ENCODE peak calls at places on chromosomes 7 and 10, in eight cellular contexts. G, J, V, E, N, D, K and O are unnamed samples.

GRCh38 chr7:2062648-2063047 is 170.1 kb downstream of the MAD1L1 start:
- DNase-seq in G (no peak), J (no peak), V (no peak), E (no peak), N (no peak), D (no peak), K (no peak), O (no peak)

GRCh38 chr10:73647211-73647874 is 6.1 kb upstream of the MYOZ1 start:
- DNase-seq in G (no peak), J (peak), V (no peak), E (no peak), N (no peak), D (peak), K (peak), O (no peak)

GRCh38 chr10:28842321-28842720 is 165.0 kb downstream of the BAMBI start:
- DNase-seq in G (no peak), J (no peak), V (no peak), E (no peak), N (peak), D (no peak), K (no peak), O (no peak)

GRCh38 chr7:75937958-75938786 is 23.2 kb downstream of the POR start:
- DNase-seq in G (peak), J (peak), V (no peak), E (peak), N (peak), D (no peak), K (peak), O (peak)

GRCh38 chr10:102009801-102010425 is 46.1 kb downstream of the ARMH3 start:
- DNase-seq in G (no peak), J (peak), V (no peak), E (peak), N (peak), D (peak), K (peak), O (peak)

GRCh38 chr7:155653773-155654172 is 9.3 kb downstream of the RBM33 start:
- DNase-seq in G (no peak), J (no peak), V (no peak), E (peak), N (no peak), D (no peak), K (peak), O (peak)

GRCh38 chr7:132386249-132386681 is 190.0 kb downstream of the PLXNA4 start:
- DNase-seq in G (no peak), J (peak), V (no peak), E (no peak), N (no peak), D (no peak), K (no peak), O (no peak)

GRCh38 chr10:74738985-74739567 is 87.3 kb upstream of the KAT6B start:
- DNase-seq in G (no peak), J (no peak), V (peak), E (peak), N (peak), D (no peak), K (no peak), O (peak)

GRCh38 chr10:107126668-107127067 is 37.8 kb downstream of the SORCS1 start:
- DNase-seq in G (no peak), J (no peak), V (no peak), E (no peak), N (no peak), D (no peak), K (no peak), O (no peak)

GRCh38 chr7:44103941-44104879 is at the start of gene AEBP1:
- DNase-seq in G (peak), J (no peak), V (no peak), E (no peak), N (no peak), D (no peak), K (no peak), O (no peak)

GRCh38 chr10:110671788-110672579 is 27.8 kb downstream of the RBM20 start:
- DNase-seq in G (peak), J (peak), V (no peak), E (peak), N (peak), D (peak), K (peak), O (peak)

GRCh38 chr7:84800846-84801245 is 386.0 kb downstream of the SEMA3D start:
- DNase-seq in G (no peak), J (no peak), V (no peak), E (no peak), N (no peak), D (no peak), K (no peak), O (no peak)

GRCh38 chr10:61608255-61609040 is 54.3 kb upstream of the CABCOCO1 start:
- DNase-seq in G (no peak), J (no peak), V (no peak), E (no peak), N (no peak), D (no peak), K (no peak), O (no peak)

GRCh38 chr7:108348913-108349312 is 107.3 kb downstream of the NRCAM start:
- DNase-seq in G (no peak), J (no peak), V (no peak), E (no peak), N (peak), D (no peak), K (no peak), O (peak)

GRCh38 chr10:37534166-37534565 is 323.2 kb downstream of the ZNF248 start:
- DNase-seq in G (no peak), J (no peak), V (no peak), E (no peak), N (no peak), D (no peak), K (peak), O (no peak)

GRCh38 chr7:33107136-33108066 is 1.8 kb downstream of the RP9 start:
- DNase-seq in G (no peak), J (peak), V (no peak), E (peak), N (peak), D (no peak), K (peak), O (peak)

GRCh38 chr7:96217147-96217546 is 104.8 kb downstream of the SLC25A13 start:
- DNase-seq in G (no peak), J (no peak), V (no peak), E (no peak), N (no peak), D (no peak), K (no peak), O (no peak)

GRCh38 chr10:95456486-95456885 is 104.7 kb downstream of the SORBS1 start:
- DNase-seq in G (no peak), J (no peak), V (no peak), E (no peak), N (no peak), D (peak), K (no peak), O (no peak)

DNA sequence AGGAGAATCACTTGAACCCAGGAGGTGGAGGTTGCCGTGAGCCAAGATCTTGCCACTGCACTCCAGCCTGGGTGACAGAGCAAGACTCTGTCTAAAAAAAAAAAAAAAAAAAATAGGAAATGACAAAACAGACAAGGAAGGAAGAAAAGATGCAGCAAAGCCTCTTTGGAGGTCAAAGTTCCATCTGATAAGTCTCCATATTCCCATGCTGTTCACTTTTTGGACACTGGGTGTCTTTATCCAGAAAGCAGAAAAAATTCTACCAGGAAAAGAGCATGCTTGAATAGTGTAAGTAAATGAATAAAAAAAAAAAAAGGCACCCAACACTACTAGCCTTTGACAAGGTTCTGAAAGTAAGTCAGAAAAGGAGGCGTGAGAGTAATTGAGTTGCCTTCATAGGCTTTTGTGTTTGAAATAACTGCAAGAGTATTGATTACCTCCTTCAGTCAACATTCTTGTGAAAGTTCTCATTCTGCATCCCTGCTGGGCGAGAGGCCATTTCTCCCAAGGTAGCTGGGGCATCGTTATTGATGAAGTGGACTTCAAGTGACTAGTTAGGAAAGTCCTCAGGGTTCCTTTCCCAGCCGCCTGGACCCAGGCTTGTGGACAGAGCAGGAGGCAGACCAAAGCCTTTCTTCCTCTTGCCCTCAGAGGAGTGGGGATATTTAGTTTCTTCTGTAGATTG is 133.3 kb upstream of the KIF5B start:
- DNase-seq in G (peak), J (no peak), V (no peak), E (peak), N (peak), D (no peak), K (no peak), O (peak)
- TF ChIP-seq POLR2A in G (no peak), J (no peak), V (no peak), E (no peak), N (no peak), D (no peak), K (no peak), O (no peak)

GRCh38 chr10:132536964-132537712 is 449 bp upstream of the INPP5A start:
- DNase-seq in G (peak), J (peak), V (peak), E (peak), N (peak), D (peak), K (peak), O (peak)
- TF ChIP-seq POLR2A in G (no peak), J (peak), V (no peak), E (peak), N (peak), D (peak), K (peak), O (peak)

GRCh38 chr7:45920543-45921380 is at the start of gene IGFBP3:
- DNase-seq in G (no peak), J (peak), V (peak), E (peak), N (peak), D (peak), K (no peak), O (no peak)
- TF ChIP-seq POLR2A in G (no peak), J (no peak), V (no peak), E (no peak), N (peak), D (peak), K (no peak), O (no peak)

GRCh38 chr7:149713731-149714068 is 59.7 kb downstream of the ZNF467 start:
- DNase-seq in G (no peak), J (no peak), V (no peak), E (no peak), N (no peak), D (no peak), K (no peak), O (no peak)

GRCh38 chr7:149714081-149714909 is 59.1 kb downstream of the ZNF467 start:
- DNase-seq in G (peak), J (peak), V (no peak), E (peak), N (peak), D (peak), K (peak), O (peak)

GRCh38 chr7:149715476-149715875 is 57.9 kb downstream of the ZNF467 start:
- DNase-seq in G (no peak), J (no peak), V (no peak), E (no peak), N (no peak), D (no peak), K (no peak), O (no peak)

GRCh38 chr7:149716007-149716931 is 57.1 kb downstream of the ZNF467 start:
- DNase-seq in G (no peak), J (no peak), V (no peak), E (no peak), N (peak), D (no peak), K (no peak), O (no peak)

GRCh38 chr7:149714910-149715471 is 58.4 kb downstream of the ZNF467 start:
- DNase-seq in G (no peak), J (peak), V (no peak), E (no peak), N (no peak), D (peak), K (peak), O (no peak)
- TF ChIP-seq POLR2A in G (no peak), J (no peak), V (no peak), E (no peak), N (no peak), D (no peak), K (no peak), O (no peak)

GRCh38 chr7:131111081-131111576 is 216.5 kb upstream of the MKLN1 start:
- DNase-seq in G (no peak), J (peak), V (no peak), E (peak), N (peak), D (peak), K (no peak), O (peak)
- TF ChIP-seq POLR2A in G (no peak), J (no peak), V (no peak), E (no peak), N (no peak), D (no peak), K (no peak), O (no peak)

DNA sequence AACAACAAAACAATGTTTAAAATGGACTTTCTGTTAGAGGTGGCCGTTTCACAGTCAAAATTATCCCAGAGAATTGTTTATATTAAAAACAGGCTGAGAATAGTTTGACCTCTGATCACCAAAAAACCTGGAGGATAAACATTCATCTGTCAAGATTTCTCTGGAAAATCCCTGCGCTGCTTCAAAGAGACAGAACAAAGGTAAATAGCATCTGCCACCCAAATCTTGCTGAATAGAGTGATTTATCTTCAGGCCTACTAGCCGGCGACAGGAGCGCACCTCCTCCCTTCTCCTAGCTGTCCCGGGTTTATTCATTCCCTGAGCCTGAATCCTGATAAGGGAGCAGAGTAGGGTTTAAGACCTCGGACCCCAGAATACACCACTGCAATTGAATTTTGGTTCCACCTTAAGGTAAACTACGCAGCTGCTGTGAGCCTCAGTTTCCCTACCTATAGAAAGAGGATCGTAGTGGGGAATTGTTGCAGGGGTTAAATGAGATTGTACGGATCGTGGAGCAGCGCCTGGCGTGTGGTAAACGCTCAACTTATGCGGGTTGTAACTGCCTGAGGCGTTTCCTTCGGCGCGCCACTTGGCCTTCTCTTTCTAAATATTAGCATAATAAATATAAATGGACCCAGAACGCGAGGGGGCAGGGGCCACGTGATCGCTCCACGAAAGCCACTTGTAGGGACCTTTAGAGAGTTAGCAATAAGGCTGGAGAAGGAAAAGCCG is 495 bp upstream of the ST7 start:
- DNase-seq in G (no peak), J (peak), V (no peak), E (peak), N (peak), D (peak), K (peak), O (peak)
- TF ChIP-seq POLR2A in G (peak), J (no peak), V (no peak), E (no peak), N (no peak), D (no peak), K (no peak), O (no peak)

DNA sequence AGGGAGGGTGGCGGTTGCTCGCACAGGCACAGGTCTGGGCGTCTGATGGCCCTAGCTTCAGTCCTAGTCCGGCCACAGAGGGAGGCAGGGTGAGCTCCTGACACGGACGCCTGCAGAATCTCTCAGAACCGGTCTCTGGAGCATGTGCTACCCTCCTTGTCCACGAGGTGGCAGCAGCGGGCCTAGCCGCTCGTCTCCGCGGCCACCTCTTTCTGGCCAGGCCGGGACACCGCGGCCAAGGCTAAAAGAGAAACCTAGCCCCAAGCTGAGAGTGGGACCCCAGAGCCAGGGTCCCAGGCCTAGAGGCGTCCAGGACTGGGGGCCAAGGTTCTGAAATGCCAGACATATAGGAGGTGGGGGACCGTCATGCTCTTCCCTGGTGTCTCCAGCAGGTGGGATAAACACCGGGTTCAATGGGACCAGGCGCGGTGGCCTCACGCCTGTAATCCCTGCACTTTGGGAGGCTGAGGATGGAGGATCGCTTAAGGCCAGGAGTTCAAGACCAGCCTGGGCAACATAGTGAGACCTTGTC is 3.2 kb upstream of the LAT2 start:
- DNase-seq in G (peak), J (peak), V (peak), E (peak), N (peak), D (peak), K (peak), O (peak)
- TF ChIP-seq POLR2A in G (no peak), J (no peak), V (no peak), E (no peak), N (no peak), D (no peak), K (no peak), O (no peak)

GRCh38 chr10:81847675-81848074 is 27.3 kb upstream of the NRG3 start:
- DNase-seq in G (no peak), J (no peak), V (no peak), E (no peak), N (no peak), D (no peak), K (no peak), O (no peak)

GRCh38 chr10:81838950-81839349 is 36.0 kb upstream of the NRG3 start:
- DNase-seq in G (no peak), J (no peak), V (no peak), E (no peak), N (no peak), D (no peak), K (no peak), O (peak)

GRCh38 chr10:81848514-81848913 is 26.5 kb upstream of the NRG3 start:
- DNase-seq in G (no peak), J (no peak), V (no peak), E (no peak), N (no peak), D (no peak), K (no peak), O (no peak)

GRCh38 chr10:81848931-81849330 is 26.1 kb upstream of the NRG3 start:
- DNase-seq in G (no peak), J (no peak), V (no peak), E (no peak), N (no peak), D (no peak), K (no peak), O (no peak)

DNA sequence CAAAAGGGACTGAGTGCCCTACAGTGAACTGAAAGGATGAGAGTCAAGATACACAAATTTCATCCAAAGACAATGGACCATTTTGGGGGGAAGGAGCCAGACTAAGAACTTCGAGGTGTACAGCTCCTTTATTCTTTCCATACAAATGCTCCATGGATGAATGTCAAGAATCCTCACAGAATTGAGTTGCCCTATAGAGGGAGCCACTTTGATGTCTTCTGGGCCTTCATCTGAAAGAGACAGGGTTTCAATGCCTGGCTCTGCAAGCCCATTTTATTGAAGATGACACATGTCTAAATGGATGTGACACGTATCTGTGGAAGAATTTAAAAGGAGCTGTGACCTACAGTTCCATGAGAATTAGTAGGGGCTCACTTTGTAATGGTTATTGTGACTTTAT is 32.0 kb upstream of the NRG3 start:
- DNase-seq in G (no peak), J (no peak), V (no peak), E (no peak), N (peak), D (no peak), K (no peak), O (peak)
- TF ChIP-seq POLR2A in G (no peak), J (no peak), V (no peak), E (no peak), N (no peak), D (no peak), K (no peak), O (no peak)